ENCODE peak calls at places on chromosome 1, in nine cellular contexts. T, B, G, V, D, A, U, Y and O are unnamed samples. For H3K36me3, the result is how much of the 10 kb centered on the place peaks cover.

GRCh38 chr1:156246762-156247459 is 945 bp downstream of the PAQR6 start:
- DNase-seq in T (no peak), B (no peak), G (no peak), V (no peak), D (no peak), A (peak), U (no peak), Y (peak), O (peak)

GRCh38 chr1:64472805-64473204 is 2.9 kb downstream of the CACHD1 start:
- DNase-seq in T (no peak), B (no peak), G (peak), V (no peak), D (no peak), A (peak), U (peak), Y (no peak), O (peak)

GRCh38 chr1:9653783-9654517 is 2.4 kb downstream of the PIK3CD start:
- DNase-seq in T (no peak), B (no peak), G (no peak), V (no peak), D (no peak), A (no peak), U (no peak), Y (no peak), O (no peak)

GRCh38 chr1:44553127-44553758 is 121.0 kb downstream of the TMEM53 start:
- DNase-seq in T (peak), B (no peak), G (no peak), V (no peak), D (no peak), A (no peak), U (no peak), Y (no peak), O (no peak)

GRCh38 chr1:89149229-89149628 is 23.3 kb upstream of the GBP2 start:
- DNase-seq in T (no peak), B (peak), G (peak), V (peak), D (no peak), A (peak), U (peak), Y (no peak), O (peak)

GRCh38 chr1:37797750-37798345 is 4.2 kb downstream of the MANEAL start:
- DNase-seq in T (no peak), B (peak), G (no peak), V (no peak), D (no peak), A (no peak), U (no peak), Y (no peak), O (no peak)

GRCh38 chr1:215754112-215754511 is 187.0 kb downstream of the KCTD3 start:
- DNase-seq in T (no peak), B (no peak), G (no peak), V (no peak), D (no peak), A (no peak), U (no peak), Y (no peak), O (no peak)

GRCh38 chr1:19648689-19649088 is 4.6 kb downstream of the NBL1 start:
- DNase-seq in T (peak), B (no peak), G (peak), V (no peak), D (no peak), A (peak), U (no peak), Y (no peak), O (peak)

GRCh38 chr1:233005703-233006102 is 55.3 kb downstream of the NTPCR start:
- DNase-seq in T (no peak), B (peak), G (no peak), V (no peak), D (no peak), A (no peak), U (no peak), Y (no peak), O (no peak)

GRCh38 chr1:187691439-187691838 is 862.7 kb downstream of the PLA2G4A start:
- DNase-seq in T (peak), B (peak), G (no peak), V (no peak), D (no peak), A (no peak), U (no peak), Y (no peak), O (no peak)

GRCh38 chr1:211566431-211567025 is 12.4 kb downstream of the SLC30A1 start:
- DNase-seq in T (no peak), B (no peak), G (no peak), V (no peak), D (no peak), A (no peak), U (no peak), Y (no peak), O (no peak)

GRCh38 chr1:185534806-185535205 is 199.4 kb upstream of the HMCN1 start:
- DNase-seq in T (no peak), B (peak), G (no peak), V (no peak), D (no peak), A (no peak), U (no peak), Y (no peak), O (no peak)
- H3K4me3 ChIP-seq in T (no peak), B (no peak), G (no peak), V (no peak), D (peak), A (no peak), U (no peak), Y (no peak), O (no peak)

GRCh38 chr1:203184467-203184866 is 2.0 kb downstream of the CHI3L1 start:
- DNase-seq in T (no peak), B (no peak), G (no peak), V (no peak), D (no peak), A (no peak), U (no peak), Y (no peak), O (no peak)

GRCh38 chr1:203185061-203185461 is 1.4 kb downstream of the CHI3L1 start:
- DNase-seq in T (no peak), B (no peak), G (no peak), V (no peak), D (no peak), A (no peak), U (no peak), Y (no peak), O (peak)

GRCh38 chr1:203182377-203182927 is 4.1 kb downstream of the CHI3L1 start:
- DNase-seq in T (no peak), B (no peak), G (no peak), V (no peak), D (no peak), A (no peak), U (no peak), Y (no peak), O (no peak)

GRCh38 chr1:203185585-203185984 is 919 bp downstream of the CHI3L1 start:
- DNase-seq in T (no peak), B (no peak), G (no peak), V (no peak), D (no peak), A (no peak), U (no peak), Y (no peak), O (peak)

GRCh38 chr1:203183828-203184227 is 2.7 kb downstream of the CHI3L1 start:
- DNase-seq in T (no peak), B (no peak), G (no peak), V (no peak), D (no peak), A (no peak), U (no peak), Y (no peak), O (no peak)
- H3K36me3 ChIP-seq in T (under half), B (under half), G (under half), V (under half), D (under half), A (under half), U (under half), Y (under half), O (under half)

DNA sequence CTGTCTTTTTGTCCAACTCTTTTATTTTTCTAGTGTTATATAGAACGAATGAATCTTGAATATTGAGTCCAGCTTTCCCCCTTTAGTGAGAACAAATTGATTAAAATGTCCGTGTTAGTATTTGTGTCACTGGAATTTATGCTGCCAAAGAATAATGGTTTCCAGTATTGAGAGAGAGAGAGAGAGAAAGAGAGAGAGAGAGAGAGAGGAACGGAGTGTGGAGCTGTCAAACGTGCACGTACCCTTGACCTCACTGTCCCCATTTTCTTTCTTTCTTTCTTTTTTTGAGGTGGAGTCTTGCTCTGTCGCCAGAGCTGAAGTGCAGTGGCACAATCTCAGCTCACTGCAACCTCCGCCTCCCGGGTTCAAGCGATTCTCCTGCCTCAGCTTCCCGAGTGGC is 70.9 kb upstream of the GREM2 start:
- DNase-seq in T (no peak), B (no peak), G (no peak), V (no peak), D (no peak), A (no peak), U (no peak), Y (no peak), O (no peak)
- H3K4me3 ChIP-seq in T (no peak), B (no peak), G (no peak), V (no peak), D (no peak), A (no peak), U (no peak), Y (no peak), O (no peak)

DNA sequence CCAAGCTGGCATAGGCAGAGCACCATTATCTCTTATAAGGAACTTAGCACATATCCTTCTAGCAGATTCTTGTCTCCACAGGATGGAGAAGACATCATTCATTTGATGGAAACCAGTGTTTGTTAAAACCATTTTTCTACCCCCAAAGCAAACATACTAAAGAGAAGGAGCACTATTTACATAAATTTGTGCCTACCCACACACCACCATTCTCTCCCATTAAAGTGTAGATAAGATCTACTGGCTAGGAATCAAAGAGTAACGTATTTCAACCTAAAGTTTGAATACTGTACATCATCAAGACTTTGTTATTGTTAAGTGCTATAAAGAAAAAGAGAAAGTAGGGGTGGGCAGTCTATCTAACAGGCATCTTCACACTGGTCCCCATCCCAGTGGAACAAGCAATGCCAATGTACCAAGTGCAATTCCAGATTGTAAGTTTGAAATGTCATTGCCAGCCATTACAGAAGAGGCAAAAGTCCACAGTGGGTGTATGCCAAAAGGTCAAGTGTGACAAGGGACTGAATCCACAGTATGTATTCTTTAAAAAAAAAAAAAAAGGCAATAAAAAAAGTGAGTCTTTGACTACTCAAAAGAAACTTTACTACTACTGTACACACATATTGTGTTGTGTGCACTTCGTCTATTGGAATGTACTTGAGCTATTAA is 18.8 kb downstream of the CCSAP start:
- DNase-seq in T (no peak), B (no peak), G (no peak), V (no peak), D (no peak), A (no peak), U (no peak), Y (no peak), O (no peak)
- H3K36me3 ChIP-seq in T (under half), B (under half), G (under half), V (half or more), D (under half), A (under half), U (half or more), Y (under half), O (under half)

DNA sequence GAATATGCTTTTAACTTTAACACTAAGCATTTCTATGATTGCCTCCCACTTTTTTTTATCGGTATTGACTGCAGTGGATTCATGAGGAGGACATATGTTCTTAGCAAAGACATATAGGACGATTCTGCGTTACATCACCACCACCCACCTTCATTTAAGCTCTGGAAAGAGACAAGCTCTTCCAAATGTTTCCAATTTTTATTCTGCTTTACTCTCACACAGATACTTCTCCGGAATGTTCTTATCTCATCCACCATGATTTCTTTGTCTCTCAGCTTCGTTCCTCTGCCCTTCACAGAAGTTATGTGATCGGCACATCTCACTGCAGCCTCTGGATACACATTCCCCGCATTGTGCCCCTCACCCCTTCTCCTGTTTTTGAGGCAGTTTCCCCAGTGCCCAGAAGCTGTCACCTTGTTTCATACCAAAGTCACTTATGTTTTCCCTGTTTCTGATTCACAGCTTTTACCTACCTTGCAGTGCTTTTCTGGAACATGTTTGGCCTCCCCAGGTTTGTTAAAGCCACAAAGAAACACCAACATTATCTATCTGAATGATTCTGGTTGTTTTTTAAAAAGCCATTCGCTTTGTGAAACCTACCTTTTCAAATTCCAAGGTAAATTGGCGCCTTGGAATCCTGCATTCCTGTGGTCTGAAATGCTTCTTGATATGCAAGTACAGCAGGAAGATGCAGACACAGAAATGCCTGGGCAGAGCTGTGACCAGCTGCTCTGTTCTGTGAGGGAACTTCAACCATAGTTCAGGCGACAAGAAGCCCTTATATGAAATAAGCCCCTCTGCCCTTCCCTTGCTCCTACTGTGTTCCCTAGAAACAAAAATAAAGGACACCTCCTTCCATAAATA is 1020.2 kb downstream of the TTLL7 start:
- DNase-seq in T (no peak), B (no peak), G (no peak), V (no peak), D (no peak), A (peak), U (no peak), Y (no peak), O (no peak)
- H3K4me3 ChIP-seq in T (no peak), B (no peak), G (no peak), V (no peak), D (no peak), A (no peak), U (no peak), Y (no peak), O (no peak)

DNA sequence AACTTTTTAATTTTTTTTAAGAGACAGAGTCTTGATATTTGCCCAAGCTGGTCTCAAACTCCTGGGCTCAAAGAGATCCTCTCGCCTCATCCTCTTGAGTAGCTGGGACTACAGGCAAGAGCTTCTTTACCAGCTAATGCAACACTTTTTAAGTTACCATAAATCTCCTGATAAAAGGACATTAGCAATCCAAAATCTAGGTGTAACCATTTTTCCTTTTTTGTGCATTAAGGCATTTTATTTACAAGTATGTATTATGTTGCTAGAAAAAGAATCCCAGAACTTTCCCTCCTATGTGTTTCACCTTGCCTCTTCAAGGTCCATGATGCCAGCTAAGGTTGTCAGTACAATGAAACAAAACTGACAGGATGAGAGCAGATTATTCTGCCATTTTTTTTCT is 173.4 kb downstream of the EIF4G3 start:
- DNase-seq in T (no peak), B (no peak), G (no peak), V (no peak), D (no peak), A (no peak), U (no peak), Y (no peak), O (no peak)
- H3K36me3 ChIP-seq in T (under half), B (under half), G (under half), V (under half), D (under half), A (under half), U (under half), Y (under half), O (under half)

DNA sequence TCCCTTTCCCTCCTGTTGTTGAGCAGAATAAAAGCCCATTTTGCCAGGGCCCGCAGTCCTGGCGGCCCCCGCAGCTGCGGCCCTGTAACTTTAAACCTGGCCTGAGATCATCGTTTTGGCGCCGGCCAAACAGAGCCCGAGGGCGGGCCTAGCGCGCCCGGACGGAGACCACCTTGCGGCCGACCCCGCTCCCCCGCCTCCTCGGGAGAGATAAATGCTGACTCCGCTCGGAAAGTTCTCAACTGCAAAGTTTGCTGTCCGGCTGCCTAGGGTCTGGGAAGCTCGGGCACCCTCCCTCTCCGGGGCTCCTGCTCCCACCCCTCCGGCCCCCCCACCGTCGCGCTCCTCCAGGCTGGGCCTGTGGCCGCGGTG is at the start of gene PDPN:
- DNase-seq in T (no peak), B (peak), G (no peak), V (peak), D (no peak), A (peak), U (peak), Y (no peak), O (peak)
- H3K4me3 ChIP-seq in T (no peak), B (peak), G (peak), V (peak), D (peak), A (peak), U (peak), Y (peak), O (peak)

DNA sequence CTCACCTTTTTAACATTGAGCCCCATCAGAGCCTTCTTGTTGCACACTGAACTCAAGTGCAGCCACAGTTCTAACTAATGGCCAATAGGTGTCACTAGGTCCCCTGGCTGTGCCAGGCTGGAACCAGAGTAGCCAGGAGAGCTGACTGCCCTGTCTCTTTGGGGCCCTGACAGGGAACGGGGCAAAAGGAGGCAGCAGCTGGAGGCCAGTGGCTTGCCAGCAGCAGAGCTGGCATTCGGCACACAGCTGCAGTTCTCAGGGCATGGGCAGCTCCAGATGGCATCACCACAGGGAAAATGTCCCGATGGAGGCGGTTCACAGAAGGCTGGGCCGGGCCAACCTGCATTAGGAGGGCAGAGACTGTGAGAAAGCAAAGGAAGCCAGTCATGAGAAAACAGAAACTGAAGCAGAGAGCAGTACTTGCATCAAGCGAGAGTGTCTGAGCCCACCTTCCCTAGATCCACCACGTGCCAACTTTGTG is 188.6 kb downstream of the FCRL5 start:
- DNase-seq in T (peak), B (peak), G (no peak), V (no peak), D (no peak), A (peak), U (no peak), Y (no peak), O (peak)
- H3K36me3 ChIP-seq in T (under half), B (under half), G (under half), V (under half), D (under half), A (under half), U (under half), Y (under half), O (under half)

GRCh38 chr1:31507676-31508530 is 68.4 kb upstream of the TINAGL1 start:
- DNase-seq in T (no peak), B (no peak), G (no peak), V (no peak), D (no peak), A (peak), U (no peak), Y (no peak), O (peak)

GRCh38 chr1:31510853-31511789 is 65.2 kb upstream of the TINAGL1 start:
- DNase-seq in T (no peak), B (no peak), G (no peak), V (no peak), D (no peak), A (peak), U (no peak), Y (no peak), O (peak)

GRCh38 chr1:31510304-31510703 is 66.0 kb upstream of the TINAGL1 start:
- DNase-seq in T (no peak), B (no peak), G (no peak), V (no peak), D (no peak), A (no peak), U (no peak), Y (no peak), O (no peak)

GRCh38 chr1:31507221-31507620 is 69.1 kb upstream of the TINAGL1 start:
- DNase-seq in T (no peak), B (no peak), G (no peak), V (no peak), D (no peak), A (no peak), U (no peak), Y (no peak), O (peak)

GRCh38 chr1:31509124-31510072 is 66.9 kb upstream of the TINAGL1 start:
- DNase-seq in T (no peak), B (no peak), G (no peak), V (no peak), D (no peak), A (no peak), U (no peak), Y (no peak), O (no peak)
- H3K4me3 ChIP-seq in T (no peak), B (no peak), G (no peak), V (no peak), D (no peak), A (no peak), U (no peak), Y (no peak), O (no peak)

DNA sequence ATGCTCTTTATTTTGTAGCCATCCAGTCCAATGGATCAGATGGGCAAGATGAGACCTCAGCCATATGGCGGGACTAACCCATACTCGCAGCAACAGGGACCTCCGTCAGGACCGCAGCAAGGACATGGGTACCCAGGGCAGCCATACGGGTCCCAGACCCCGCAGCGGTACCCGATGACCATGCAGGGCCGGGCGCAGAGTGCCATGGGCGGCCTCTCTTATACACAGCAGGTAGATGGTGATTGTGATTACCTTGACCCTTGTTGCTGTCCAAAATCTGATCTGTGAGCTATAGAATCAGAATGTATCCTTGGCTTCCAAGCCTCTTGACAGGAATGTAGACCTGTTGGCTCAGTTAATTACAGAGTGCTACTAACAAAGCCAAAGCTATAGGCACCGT is 33.8 kb downstream of the ARID1A start:
- DNase-seq in T (no peak), B (no peak), G (no peak), V (no peak), D (no peak), A (no peak), U (no peak), Y (no peak), O (no peak)
- H3K36me3 ChIP-seq in T (under half), B (under half), G (under half), V (half or more), D (under half), A (under half), U (half or more), Y (under half), O (under half)